ENCODE peak calls at places on chromosome 21, in four cellular contexts. E, Z, S and Y are unnamed samples.

GRCh38 chr21:45562965-45563364 is 20.7 kb upstream of the SLC19A1 start:
- ATAC-seq in E (no peak), Z (no peak), S (no peak), Y (no peak)

GRCh38 chr21:31351973-31352372 is 7.9 kb upstream of the TIAM1 start:
- ATAC-seq in E (no peak), Z (no peak), S (no peak), Y (no peak)

GRCh38 chr21:34154878-34155277 is 81.5 kb downstream of the MRPS6 start:
- ATAC-seq in E (peak), Z (peak), S (no peak), Y (no peak)

GRCh38 chr21:42341776-42342542 is 8.8 kb downstream of the TFF2 start:
- ATAC-seq in E (no peak), Z (no peak), S (no peak), Y (no peak)

GRCh38 chr21:35565204-35565611 is 495.1 kb downstream of the SETD4 start:
- ATAC-seq in E (no peak), Z (no peak), S (no peak), Y (no peak)

GRCh38 chr21:29524055-29524454 is 225.3 kb downstream of the BACH1 start:
- ATAC-seq in E (no peak), Z (no peak), S (no peak), Y (no peak)

GRCh38 chr21:33075128-33075527 is 5.2 kb downstream of the OLIG1 start:
- ATAC-seq in E (no peak), Z (no peak), S (no peak), Y (no peak)

GRCh38 chr21:38379171-38379570 is 119.1 kb downstream of the ERG start:
- ATAC-seq in E (no peak), Z (no peak), S (no peak), Y (no peak)

GRCh38 chr21:26448751-26449150 is 124.3 kb downstream of the CYYR1 start:
- ATAC-seq in E (no peak), Z (no peak), S (no peak), Y (no peak)

GRCh38 chr21:37496972-37497371 is 130.4 kb downstream of the DYRK1A start:
- ATAC-seq in E (no peak), Z (no peak), S (no peak), Y (no peak)